ENCODE peak calls at places on chromosomes 11 and 22, in seven cellular contexts. One of them, this sample, is unnamed.

GRCh38 chr11:14642873-14643696 is 519 bp upstream of the PDE3B start:
- DNase-seq in activated CD8-positive, alpha-beta memory T cell treated with anti-CD3 and anti-CD28 coated beads for 1 hour: no peak
- DNase-seq in HFF-Myc: no peak
- DNase-seq in left cardiac atrium: no peak
- DNase-seq in hypothalamus: no peak
- DNase-seq in dorsolateral prefrontal cortex: no peak
- DNase-seq in stimulated activated CD4-positive, alpha-beta T cell treated with anti-CD3 and anti-CD28 coated beads, Interleukin-15, amount 100 ng/mL, for 24 hours: peak; percentile 15
- DNase-seq in this sample: no peak

GRCh38 chr22:50102946-50103345 is 13.1 kb downstream of the MOV10L1 start:
- DNase-seq in activated CD8-positive, alpha-beta memory T cell treated with anti-CD3 and anti-CD28 coated beads for 1 hour: no peak
- DNase-seq in HFF-Myc: no peak
- DNase-seq in left cardiac atrium: no peak
- DNase-seq in hypothalamus: no peak
- DNase-seq in dorsolateral prefrontal cortex: no peak
- DNase-seq in stimulated activated CD4-positive, alpha-beta T cell treated with anti-CD3 and anti-CD28 coated beads, Interleukin-15, amount 100 ng/mL, for 24 hours: no peak
- DNase-seq in this sample: no peak

GRCh38 chr11:86116386-86116726 is 47.5 kb upstream of the PICALM start:
- DNase-seq in activated CD8-positive, alpha-beta memory T cell treated with anti-CD3 and anti-CD28 coated beads for 1 hour: no peak
- DNase-seq in HFF-Myc: no peak
- DNase-seq in left cardiac atrium: no peak
- DNase-seq in hypothalamus: no peak
- DNase-seq in dorsolateral prefrontal cortex: no peak
- DNase-seq in stimulated activated CD4-positive, alpha-beta T cell treated with anti-CD3 and anti-CD28 coated beads, Interleukin-15, amount 100 ng/mL, for 24 hours: peak; percentile 50
- DNase-seq in this sample: no peak

GRCh38 chr11:95549276-95549675 is 240.3 kb downstream of the FAM76B start:
- DNase-seq in activated CD8-positive, alpha-beta memory T cell treated with anti-CD3 and anti-CD28 coated beads for 1 hour: no peak
- DNase-seq in HFF-Myc: no peak
- DNase-seq in left cardiac atrium: no peak
- DNase-seq in hypothalamus: no peak
- DNase-seq in dorsolateral prefrontal cortex: no peak
- DNase-seq in stimulated activated CD4-positive, alpha-beta T cell treated with anti-CD3 and anti-CD28 coated beads, Interleukin-15, amount 100 ng/mL, for 24 hours: no peak
- DNase-seq in this sample: no peak

GRCh38 chr11:120343429-120343828 is 7.2 kb downstream of the ARHGEF12 start:
- DNase-seq in activated CD8-positive, alpha-beta memory T cell treated with anti-CD3 and anti-CD28 coated beads for 1 hour: no peak
- DNase-seq in HFF-Myc: no peak
- DNase-seq in left cardiac atrium: no peak
- DNase-seq in hypothalamus: no peak
- DNase-seq in dorsolateral prefrontal cortex: no peak
- DNase-seq in stimulated activated CD4-positive, alpha-beta T cell treated with anti-CD3 and anti-CD28 coated beads, Interleukin-15, amount 100 ng/mL, for 24 hours: no peak
- DNase-seq in this sample: no peak

GRCh38 chr11:129324533-129325175 is 51.0 kb upstream of the BARX2 start:
- DNase-seq in activated CD8-positive, alpha-beta memory T cell treated with anti-CD3 and anti-CD28 coated beads for 1 hour: no peak
- DNase-seq in HFF-Myc: no peak
- DNase-seq in left cardiac atrium: peak; percentile 33
- DNase-seq in hypothalamus: no peak
- DNase-seq in dorsolateral prefrontal cortex: no peak
- DNase-seq in stimulated activated CD4-positive, alpha-beta T cell treated with anti-CD3 and anti-CD28 coated beads, Interleukin-15, amount 100 ng/mL, for 24 hours: no peak
- DNase-seq in this sample: no peak

GRCh38 chr11:134045799-134046635 is 22.9 kb upstream of the JAM3 start:
- DNase-seq in activated CD8-positive, alpha-beta memory T cell treated with anti-CD3 and anti-CD28 coated beads for 1 hour: no peak
- DNase-seq in HFF-Myc: no peak
- DNase-seq in left cardiac atrium: no peak
- DNase-seq in hypothalamus: no peak
- DNase-seq in dorsolateral prefrontal cortex: no peak
- DNase-seq in stimulated activated CD4-positive, alpha-beta T cell treated with anti-CD3 and anti-CD28 coated beads, Interleukin-15, amount 100 ng/mL, for 24 hours: no peak
- DNase-seq in this sample: no peak

GRCh38 chr11:63599211-63600122 is 14.8 kb downstream of the PLAAT3 start:
- DNase-seq in activated CD8-positive, alpha-beta memory T cell treated with anti-CD3 and anti-CD28 coated beads for 1 hour: no peak
- DNase-seq in HFF-Myc: no peak
- DNase-seq in left cardiac atrium: no peak
- DNase-seq in hypothalamus: no peak
- DNase-seq in dorsolateral prefrontal cortex: no peak
- DNase-seq in stimulated activated CD4-positive, alpha-beta T cell treated with anti-CD3 and anti-CD28 coated beads, Interleukin-15, amount 100 ng/mL, for 24 hours: no peak
- DNase-seq in this sample: no peak

GRCh38 chr11:85810521-85810870 is 445 bp downstream of the SYTL2 start:
- DNase-seq in activated CD8-positive, alpha-beta memory T cell treated with anti-CD3 and anti-CD28 coated beads for 1 hour: no peak
- DNase-seq in HFF-Myc: no peak
- DNase-seq in left cardiac atrium: no peak
- DNase-seq in hypothalamus: no peak
- DNase-seq in dorsolateral prefrontal cortex: no peak
- DNase-seq in stimulated activated CD4-positive, alpha-beta T cell treated with anti-CD3 and anti-CD28 coated beads, Interleukin-15, amount 100 ng/mL, for 24 hours: peak; percentile 17
- DNase-seq in this sample: no peak

GRCh38 chr22:37726240-37726887 is 29.5 kb downstream of the TRIOBP start:
- DNase-seq in activated CD8-positive, alpha-beta memory T cell treated with anti-CD3 and anti-CD28 coated beads for 1 hour: no peak
- DNase-seq in HFF-Myc: no peak
- DNase-seq in left cardiac atrium: no peak
- DNase-seq in hypothalamus: no peak
- DNase-seq in dorsolateral prefrontal cortex: no peak
- DNase-seq in stimulated activated CD4-positive, alpha-beta T cell treated with anti-CD3 and anti-CD28 coated beads, Interleukin-15, amount 100 ng/mL, for 24 hours: no peak
- DNase-seq in this sample: no peak

GRCh38 chr22:35542157-35542971 is 1.7 kb downstream of the RASD2 start:
- DNase-seq in activated CD8-positive, alpha-beta memory T cell treated with anti-CD3 and anti-CD28 coated beads for 1 hour: no peak
- DNase-seq in HFF-Myc: no peak
- DNase-seq in left cardiac atrium: no peak
- DNase-seq in hypothalamus: no peak
- DNase-seq in dorsolateral prefrontal cortex: no peak
- DNase-seq in stimulated activated CD4-positive, alpha-beta T cell treated with anti-CD3 and anti-CD28 coated beads, Interleukin-15, amount 100 ng/mL, for 24 hours: no peak
- DNase-seq in this sample: no peak

GRCh38 chr11:75262961-75263852 is 22.6 kb downstream of the TPBGL start:
- DNase-seq in activated CD8-positive, alpha-beta memory T cell treated with anti-CD3 and anti-CD28 coated beads for 1 hour: no peak
- DNase-seq in HFF-Myc: no peak
- DNase-seq in left cardiac atrium: peak; percentile 20
- DNase-seq in hypothalamus: no peak
- DNase-seq in dorsolateral prefrontal cortex: peak; percentile 41
- DNase-seq in stimulated activated CD4-positive, alpha-beta T cell treated with anti-CD3 and anti-CD28 coated beads, Interleukin-15, amount 100 ng/mL, for 24 hours: no peak
- DNase-seq in this sample: no peak

GRCh38 chr22:46065733-46066454 is 84.4 kb upstream of the PPARA start:
- DNase-seq in activated CD8-positive, alpha-beta memory T cell treated with anti-CD3 and anti-CD28 coated beads for 1 hour: no peak
- DNase-seq in HFF-Myc: no peak
- DNase-seq in left cardiac atrium: no peak
- DNase-seq in hypothalamus: no peak
- DNase-seq in dorsolateral prefrontal cortex: no peak
- DNase-seq in stimulated activated CD4-positive, alpha-beta T cell treated with anti-CD3 and anti-CD28 coated beads, Interleukin-15, amount 100 ng/mL, for 24 hours: no peak
- DNase-seq in this sample: no peak

GRCh38 chr11:82733444-82734119 is at the start of gene FAM181B:
- DNase-seq in activated CD8-positive, alpha-beta memory T cell treated with anti-CD3 and anti-CD28 coated beads for 1 hour: no peak
- DNase-seq in HFF-Myc: no peak
- DNase-seq in left cardiac atrium: peak; percentile 73
- DNase-seq in hypothalamus: peak; percentile 30
- DNase-seq in dorsolateral prefrontal cortex: peak; percentile 80
- DNase-seq in stimulated activated CD4-positive, alpha-beta T cell treated with anti-CD3 and anti-CD28 coated beads, Interleukin-15, amount 100 ng/mL, for 24 hours: peak; percentile 61
- DNase-seq in this sample: peak; percentile 45

GRCh38 chr11:126366064-126366822 is 10.8 kb downstream of the ST3GAL4 start:
- DNase-seq in activated CD8-positive, alpha-beta memory T cell treated with anti-CD3 and anti-CD28 coated beads for 1 hour: no peak
- DNase-seq in HFF-Myc: no peak
- DNase-seq in left cardiac atrium: no peak
- DNase-seq in hypothalamus: no peak
- DNase-seq in dorsolateral prefrontal cortex: peak; percentile 49
- DNase-seq in stimulated activated CD4-positive, alpha-beta T cell treated with anti-CD3 and anti-CD28 coated beads, Interleukin-15, amount 100 ng/mL, for 24 hours: no peak
- DNase-seq in this sample: no peak

GRCh38 chr11:1473786-1474185 is 12.8 kb downstream of the MOB2 start:
- DNase-seq in activated CD8-positive, alpha-beta memory T cell treated with anti-CD3 and anti-CD28 coated beads for 1 hour: no peak
- DNase-seq in HFF-Myc: no peak
- DNase-seq in left cardiac atrium: peak; percentile 8
- DNase-seq in hypothalamus: no peak
- DNase-seq in dorsolateral prefrontal cortex: no peak
- DNase-seq in stimulated activated CD4-positive, alpha-beta T cell treated with anti-CD3 and anti-CD28 coated beads, Interleukin-15, amount 100 ng/mL, for 24 hours: no peak
- DNase-seq in this sample: no peak

GRCh38 chr11:100546714-100547113 is 140.4 kb upstream of the ARHGAP42 start:
- DNase-seq in activated CD8-positive, alpha-beta memory T cell treated with anti-CD3 and anti-CD28 coated beads for 1 hour: no peak
- DNase-seq in HFF-Myc: no peak
- DNase-seq in left cardiac atrium: no peak
- DNase-seq in hypothalamus: no peak
- DNase-seq in dorsolateral prefrontal cortex: no peak
- DNase-seq in stimulated activated CD4-positive, alpha-beta T cell treated with anti-CD3 and anti-CD28 coated beads, Interleukin-15, amount 100 ng/mL, for 24 hours: no peak
- DNase-seq in this sample: no peak

GRCh38 chr11:97739892-97740782 is 1280.6 kb upstream of the CNTN5 start:
- DNase-seq in activated CD8-positive, alpha-beta memory T cell treated with anti-CD3 and anti-CD28 coated beads for 1 hour: no peak
- DNase-seq in HFF-Myc: no peak
- DNase-seq in left cardiac atrium: no peak
- DNase-seq in hypothalamus: no peak
- DNase-seq in dorsolateral prefrontal cortex: no peak
- DNase-seq in stimulated activated CD4-positive, alpha-beta T cell treated with anti-CD3 and anti-CD28 coated beads, Interleukin-15, amount 100 ng/mL, for 24 hours: no peak
- DNase-seq in this sample: no peak

GRCh38 chr11:103591554-103591953 is 444.9 kb upstream of the DDI1 start:
- DNase-seq in activated CD8-positive, alpha-beta memory T cell treated with anti-CD3 and anti-CD28 coated beads for 1 hour: no peak
- DNase-seq in HFF-Myc: no peak
- DNase-seq in left cardiac atrium: no peak
- DNase-seq in hypothalamus: no peak
- DNase-seq in dorsolateral prefrontal cortex: no peak
- DNase-seq in stimulated activated CD4-positive, alpha-beta T cell treated with anti-CD3 and anti-CD28 coated beads, Interleukin-15, amount 100 ng/mL, for 24 hours: no peak
- DNase-seq in this sample: no peak